ENCODE peak calls at places on chromosome 1, in four cellular contexts. O is cardiac septum; T is SHP77; Q is activated T-cell treated with anti-CD3 and anti-CD28 coated beads, Interleukin-2, amount 50 U/mL, for 1 hour. A is an unnamed sample.

GRCh38 chr1:8154621-8155052 is 128.5 kb upstream of the ERRFI1 start:
- DNase-seq in Q (no peak), T (peak; percentile 35), O (no peak), A (no peak)

GRCh38 chr1:64502924-64503323 is 33.0 kb downstream of the CACHD1 start:
- DNase-seq in T (no peak), O (no peak), Q (no peak), A (no peak)

GRCh38 chr1:201065686-201066085 is 42.2 kb upstream of the KIF21B start:
- DNase-seq in O (no peak), Q (no peak), T (no peak), A (no peak)

GRCh38 chr1:116806245-116806644 is 52.0 kb downstream of the CD2 start:
- DNase-seq in T (no peak), Q (peak; percentile 52), O (no peak), A (no peak)

GRCh38 chr1:202671388-202671787 is 38.9 kb downstream of the SYT2 start:
- DNase-seq in O (no peak), Q (no peak), T (no peak), A (no peak)

GRCh38 chr1:67747667-67748066 is 62.7 kb downstream of the GADD45A start:
- DNase-seq in T (no peak), Q (no peak), O (no peak), A (no peak)

GRCh38 chr1:16153110-16153998 is 2.5 kb downstream of the EPHA2 start:
- DNase-seq in T (no peak), Q (no peak), O (no peak), A (no peak)

GRCh38 chr1:8184301-8184700 is 133.6 kb upstream of the SLC45A1 start:
- DNase-seq in T (no peak), O (no peak), Q (no peak), A (no peak)

GRCh38 chr1:25128168-25128621 is 104.1 kb downstream of the SYF2 start:
- DNase-seq in O (no peak), Q (no peak), T (no peak), A (no peak)

GRCh38 chr1:92186081-92186480 is 31.6 kb upstream of the C1orf146 start:
- DNase-seq in Q (no peak), T (no peak), O (no peak), A (no peak)

GRCh38 chr1:5513891-5514515 is 478.2 kb downstream of the NPHP4 start:
- DNase-seq in O (no peak), Q (no peak), T (peak; percentile 91), A (no peak)

GRCh38 chr1:1360511-1361169 is 2.3 kb upstream of the MXRA8 start:
- DNase-seq in T (no peak), O (peak; percentile 82), Q (no peak), A (peak; percentile 90)

GRCh38 chr1:15027515-15027948 is 126.0 kb upstream of the TMEM51 start:
- DNase-seq in Q (peak; percentile 25), O (peak; percentile 82), T (peak; percentile 43), A (peak; percentile 82)

GRCh38 chr1:53076165-53076564 is 14.2 kb downstream of the PODN start:
- DNase-seq in T (no peak), Q (no peak), O (peak; percentile 68), A (no peak)

GRCh38 chr1:154726903-154727302 is 118.9 kb upstream of the ADAR start:
- DNase-seq in O (no peak), Q (no peak), T (no peak), A (no peak)

GRCh38 chr1:147083919-147084272 is 88.4 kb downstream of the PRKAB2 start:
- DNase-seq in Q (no peak), O (no peak), T (no peak), A (no peak)

GRCh38 chr1:119779869-119780356 is 11.2 kb upstream of the HMGCS2 start:
- DNase-seq in Q (no peak), T (peak; percentile 35), O (no peak), A (no peak)

GRCh38 chr1:1616045-1616821 is 933 bp downstream of the MIB2 start:
- DNase-seq in T (no peak), Q (no peak), O (no peak), A (no peak)

GRCh38 chr1:91730781-91731732 is 154.9 kb downstream of the TGFBR3 start:
- DNase-seq in Q (no peak), O (peak; percentile 75), T (no peak), A (no peak)

GRCh38 chr1:113805256-113805531 is 7.1 kb downstream of the RSBN1 start:
- DNase-seq in Q (no peak), O (no peak), T (no peak), A (no peak)